ENCODE peak calls at places on chromosome 14, in four cellular contexts. O is lung, I is HEK293T, B is HT1080. X is an unnamed sample.

GRCh38 chr14:32343926-32344430 is 14.9 kb downstream of the AKAP6 start:
- DNase-seq in O (no peak), I (no peak), B (no peak), X (no peak)

GRCh38 chr14:73207615-73208014 is 29.7 kb upstream of the PAPLN start:
- DNase-seq in O (no peak), I (no peak), B (no peak), X (no peak)

GRCh38 chr14:60249321-60250251 is 565 bp downstream of the PPM1A start:
- DNase-seq in O (peak), I (peak), B (peak), X (peak)

GRCh38 chr14:103091041-103091882 is 3.3 kb upstream of the EXOC3L4 start:
- DNase-seq in O (peak), I (no peak), B (peak), X (no peak)

GRCh38 chr14:92783813-92784431 is 10.2 kb upstream of the GOLGA5 start:
- DNase-seq in O (no peak), I (peak), B (peak), X (no peak)

GRCh38 chr14:90851327-90852036 is 35.3 kb upstream of the TTC7B start:
- DNase-seq in O (no peak), I (no peak), B (no peak), X (no peak)

GRCh38 chr14:65936342-65936741 is 523.8 kb downstream of the FUT8 start:
- DNase-seq in O (no peak), I (no peak), B (no peak), X (no peak)

GRCh38 chr14:87916103-87916885 is 76.7 kb downstream of the GALC start:
- DNase-seq in O (no peak), I (no peak), B (no peak), X (no peak)

GRCh38 chr14:45359766-45360165 is 106.8 kb upstream of the MIS18BP1 start:
- DNase-seq in O (no peak), I (no peak), B (no peak), X (no peak)

GRCh38 chr14:65164068-65164824 is 61.9 kb upstream of the MAX start:
- DNase-seq in O (no peak), I (peak), B (peak), X (no peak)

GRCh38 chr14:32933623-32933942 is 5.1 kb upstream of the NPAS3 start:
- DNase-seq in O (no peak), I (peak), B (no peak), X (no peak)

GRCh38 chr14:70148911-70149675 is 39.7 kb downstream of the SLC8A3 start:
- DNase-seq in O (no peak), I (no peak), B (no peak), X (no peak)

GRCh38 chr14:47392351-47392750 is 283.1 kb downstream of the MDGA2 start:
- DNase-seq in O (no peak), I (no peak), B (no peak), X (no peak)

GRCh38 chr14:30450620-30451019 is 108.3 kb upstream of the G2E3 start:
- DNase-seq in O (no peak), I (no peak), B (no peak), X (no peak)

GRCh38 chr14:103043257-103043893 is 14.0 kb downstream of the CDC42BPB start:
- DNase-seq in O (no peak), I (no peak), B (no peak), X (no peak)

GRCh38 chr14:64736271-64737131 is 32.3 kb downstream of the PLEKHG3 start:
- DNase-seq in O (no peak), I (no peak), B (no peak), X (no peak)

GRCh38 chr14:77239412-77239811 is 31.6 kb downstream of the NGB start:
- DNase-seq in O (no peak), I (no peak), B (no peak), X (no peak)

GRCh38 chr14:32698831-32699230 is 239.8 kb upstream of the NPAS3 start:
- DNase-seq in O (no peak), I (no peak), B (peak), X (no peak)

GRCh38 chr14:73786942-73787759 is 64.5 kb upstream of the PTGR2 start:
- DNase-seq in O (peak), I (peak), B (no peak), X (peak)

GRCh38 chr14:105050551-105050897 is 14.7 kb downstream of the GPR132 start:
- DNase-seq in O (peak), I (no peak), B (no peak), X (no peak)

GRCh38 chr14:58821421-58821820 is 183.7 kb downstream of the DACT1 start:
- DNase-seq in O (no peak), I (no peak), B (peak), X (no peak)

GRCh38 chr14:97414718-97415098 is 617.5 kb downstream of the VRK1 start:
- DNase-seq in O (no peak), I (no peak), B (no peak), X (no peak)

GRCh38 chr14:85187521-85187920 is 342.4 kb upstream of the FLRT2 start:
- DNase-seq in O (no peak), I (no peak), B (peak), X (no peak)

GRCh38 chr14:95077380-95077779 is 79.9 kb downstream of the DICER1 start:
- DNase-seq in O (no peak), I (no peak), B (no peak), X (no peak)